ENCODE peak calls at places on chromosomes 4 and X, in four cellular contexts. One of them, this sample, is unnamed.

GRCh38 chr4:107299646-107300045 is 263.5 kb upstream of the DKK2 start:
- DNase-seq in tibial nerve: no peak
- DNase-seq in heart left ventricle: no peak
- DNase-seq in keratinocyte: no peak
- DNase-seq in this sample: no peak

GRCh38 chr4:80219301-80220025 is 22.2 kb downstream of the PRDM8 start:
- DNase-seq in keratinocyte: no peak
- DNase-seq in tibial nerve: no peak
- DNase-seq in heart left ventricle: no peak
- DNase-seq in this sample: no peak

GRCh38 chr4:19969492-19969891 is 282.2 kb upstream of the SLIT2 start:
- DNase-seq in keratinocyte: no peak
- DNase-seq in heart left ventricle: no peak
- DNase-seq in tibial nerve: no peak
- DNase-seq in this sample: no peak

GRCh38 chrX:122641826-122642225 is 542.3 kb upstream of the GRIA3 start:
- DNase-seq in keratinocyte: no peak
- DNase-seq in tibial nerve: peak; percentile 5
- DNase-seq in heart left ventricle: no peak
- DNase-seq in this sample: no peak

GRCh38 chr4:86497980-86498379 is 96.1 kb upstream of the PTPN13 start:
- DNase-seq in heart left ventricle: no peak
- DNase-seq in keratinocyte: no peak
- DNase-seq in tibial nerve: no peak
- DNase-seq in this sample: no peak

GRCh38 chr4:22462693-22463092 is 53.2 kb downstream of the ADGRA3 start:
- DNase-seq in tibial nerve: no peak
- DNase-seq in heart left ventricle: no peak
- DNase-seq in keratinocyte: no peak
- DNase-seq in this sample: no peak

GRCh38 chr4:124427095-124427767 is 285.3 kb downstream of the ANKRD50 start:
- DNase-seq in keratinocyte: no peak
- DNase-seq in tibial nerve: peak; percentile 11
- DNase-seq in heart left ventricle: peak; percentile 80
- DNase-seq in this sample: no peak

GRCh38 chr4:183504930-183505555 is at the start of gene ING2:
- DNase-seq in heart left ventricle: peak; percentile 20
- DNase-seq in keratinocyte: no peak
- DNase-seq in tibial nerve: peak; percentile 9
- DNase-seq in this sample: peak; percentile 88

GRCh38 chr4:3674479-3674851 is 91.7 kb upstream of the ADRA2C start:
- DNase-seq in keratinocyte: no peak
- DNase-seq in heart left ventricle: no peak
- DNase-seq in tibial nerve: no peak
- DNase-seq in this sample: peak; percentile 72

GRCh38 chr4:85761803-85762202 is 286.9 kb downstream of the ARHGAP24 start:
- DNase-seq in heart left ventricle: peak; percentile 33
- DNase-seq in tibial nerve: peak; percentile 61
- DNase-seq in keratinocyte: no peak
- DNase-seq in this sample: no peak

GRCh38 chrX:43493751-43494150 is 162.3 kb upstream of the MAOA start:
- DNase-seq in heart left ventricle: no peak
- DNase-seq in keratinocyte: no peak
- DNase-seq in tibial nerve: no peak
- DNase-seq in this sample: no peak

GRCh38 chr4:53005149-53005546 is 143.0 kb downstream of the RASL11B start:
- DNase-seq in tibial nerve: no peak
- DNase-seq in heart left ventricle: no peak
- DNase-seq in keratinocyte: no peak
- DNase-seq in this sample: peak; percentile 78

GRCh38 chr4:51858605-51859211 is 15.8 kb downstream of the DCUN1D4 start:
- DNase-seq in heart left ventricle: no peak
- DNase-seq in keratinocyte: no peak
- DNase-seq in tibial nerve: no peak
- DNase-seq in this sample: no peak

GRCh38 chrX:98299785-98300184 is 1416.1 kb downstream of the RPA4 start:
- DNase-seq in tibial nerve: no peak
- DNase-seq in keratinocyte: no peak
- DNase-seq in heart left ventricle: no peak
- DNase-seq in this sample: no peak

GRCh38 chr4:7539659-7540058 is 104.9 kb upstream of the PSAPL1 start:
- DNase-seq in heart left ventricle: no peak
- DNase-seq in keratinocyte: peak; percentile 28
- DNase-seq in tibial nerve: no peak
- DNase-seq in this sample: no peak

GRCh38 chrX:12548746-12549145 is 242.5 kb upstream of the PRPS2 start:
- DNase-seq in keratinocyte: no peak
- DNase-seq in heart left ventricle: no peak
- DNase-seq in tibial nerve: no peak
- DNase-seq in this sample: no peak

GRCh38 chr4:109560687-109561452 is 824 bp downstream of the MCUB start:
- DNase-seq in tibial nerve: peak; percentile 47
- DNase-seq in keratinocyte: no peak
- DNase-seq in heart left ventricle: peak; percentile 27
- DNase-seq in this sample: no peak

GRCh38 chrX:150150081-150150779 is 211.9 kb upstream of the EOLA2 start:
- DNase-seq in heart left ventricle: no peak
- DNase-seq in tibial nerve: no peak
- DNase-seq in keratinocyte: no peak
- DNase-seq in this sample: peak; percentile 65

GRCh38 chr4:62135565-62136156 is 935.5 kb downstream of the ADGRL3 start:
- DNase-seq in tibial nerve: no peak
- DNase-seq in keratinocyte: no peak
- DNase-seq in heart left ventricle: no peak
- DNase-seq in this sample: no peak

GRCh38 chrX:13014111-13015094 is 30.0 kb downstream of the FAM9C start:
- DNase-seq in keratinocyte: no peak
- DNase-seq in tibial nerve: no peak
- DNase-seq in heart left ventricle: no peak
- DNase-seq in this sample: no peak

GRCh38 chrX:40106677-40107290 is 9.0 kb upstream of the BCOR start:
- DNase-seq in tibial nerve: no peak
- DNase-seq in heart left ventricle: no peak
- DNase-seq in keratinocyte: no peak
- DNase-seq in this sample: no peak

GRCh38 chrX:30085571-30085970 is 129.8 kb upstream of the MAGEB2 start:
- DNase-seq in tibial nerve: no peak
- DNase-seq in heart left ventricle: no peak
- DNase-seq in keratinocyte: no peak
- DNase-seq in this sample: no peak

GRCh38 chrX:155615938-155616337 is 3.2 kb upstream of the TMLHE start:
- DNase-seq in tibial nerve: no peak
- DNase-seq in heart left ventricle: no peak
- DNase-seq in keratinocyte: no peak
- DNase-seq in this sample: no peak

GRCh38 chrX:122641136-122641535 is 542.9 kb upstream of the GRIA3 start:
- DNase-seq in tibial nerve: no peak
- DNase-seq in keratinocyte: no peak
- DNase-seq in heart left ventricle: no peak
- DNase-seq in this sample: no peak

GRCh38 chr4:80079255-80079923 is 6.4 kb upstream of the ANTXR2 start:
- DNase-seq in tibial nerve: no peak
- DNase-seq in keratinocyte: no peak
- DNase-seq in heart left ventricle: no peak
- DNase-seq in this sample: no peak

GRCh38 chr4:74583066-74583700 is 138.2 kb downstream of the AREG start:
- DNase-seq in heart left ventricle: no peak
- DNase-seq in tibial nerve: no peak
- DNase-seq in keratinocyte: no peak
- DNase-seq in this sample: no peak

GRCh38 chrX:40471965-40472648 is 108.7 kb upstream of the ATP6AP2 start:
- DNase-seq in heart left ventricle: peak; percentile 14
- DNase-seq in tibial nerve: peak; percentile 7
- DNase-seq in keratinocyte: no peak
- DNase-seq in this sample: no peak

GRCh38 chr4:18390655-18391369 is 369.3 kb upstream of the LCORL start:
- DNase-seq in tibial nerve: no peak
- DNase-seq in heart left ventricle: no peak
- DNase-seq in keratinocyte: no peak
- DNase-seq in this sample: no peak

DNA sequence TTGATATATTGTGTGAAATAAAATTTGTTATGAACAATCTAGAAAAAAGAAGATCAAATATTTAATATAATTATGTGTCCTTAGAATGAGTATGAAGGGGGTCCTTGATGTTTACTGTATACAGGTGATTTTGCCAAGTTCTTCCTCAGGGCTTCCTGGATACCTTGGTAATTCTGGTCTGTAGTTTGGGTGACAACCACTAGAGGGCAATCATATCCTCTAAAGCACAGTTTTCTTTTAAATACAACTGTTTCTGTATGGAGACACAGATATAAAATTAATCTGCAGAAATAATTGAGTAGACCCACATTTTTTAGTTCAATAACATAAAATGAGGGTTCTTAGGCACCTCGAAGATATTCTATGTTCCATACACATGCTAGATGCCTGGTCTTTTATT is 157.7 kb downstream of the SPANXN1 start:
- DNase-seq in heart left ventricle: no peak
- DNase-seq in tibial nerve: peak; percentile 43
- DNase-seq in keratinocyte: no peak
- DNase-seq in this sample: no peak
- TF ChIP-seq CTCF in heart left ventricle: peak; percentile 41
- TF ChIP-seq CTCF in tibial nerve: peak; percentile 55
- TF ChIP-seq CTCF in keratinocyte: peak; percentile 51
- TF ChIP-seq CTCF in this sample: peak; percentile 42

DNA sequence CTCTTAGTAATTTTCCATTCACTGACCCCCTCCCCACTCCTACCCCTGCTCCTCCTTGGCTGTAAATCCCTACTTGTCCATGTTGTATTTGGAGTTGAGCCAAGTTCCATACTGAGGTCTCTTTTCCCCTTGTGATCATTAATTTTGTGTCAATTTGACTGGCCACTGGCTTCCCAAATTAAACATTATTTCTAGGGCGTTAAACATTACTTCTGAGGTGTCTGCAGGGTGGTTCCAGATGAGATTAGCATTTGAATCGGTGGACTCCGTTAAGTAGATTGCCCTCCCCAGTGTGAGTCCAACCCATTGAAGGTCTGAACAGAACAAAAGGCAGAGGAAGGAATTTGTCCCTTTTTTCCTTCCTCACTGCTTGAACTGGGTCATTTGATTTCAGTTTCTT is 25.7 kb downstream of the SLC39A8 start:
- DNase-seq in heart left ventricle: no peak
- DNase-seq in keratinocyte: no peak
- DNase-seq in tibial nerve: no peak
- DNase-seq in this sample: no peak
- H3K4me3 ChIP-seq in heart left ventricle: no peak overlapping the region
- H3K4me3 ChIP-seq in keratinocyte: no peak overlapping the region
- H3K4me3 ChIP-seq in tibial nerve: no peak overlapping the region
- H3K4me3 ChIP-seq in this sample: no peak overlapping the region

GRCh38 chr4:122450847-122451246 is 5.7 kb downstream of the IL2 start:
- DNase-seq in keratinocyte: no peak
- DNase-seq in heart left ventricle: no peak
- DNase-seq in tibial nerve: no peak
- DNase-seq in this sample: no peak
- TF ChIP-seq CTCF in keratinocyte: peak; percentile 63
- TF ChIP-seq CTCF in heart left ventricle: no peak
- TF ChIP-seq CTCF in tibial nerve: no peak
- TF ChIP-seq CTCF in this sample: no peak

GRCh38 chrX:17656556-17656955 is 80.7 kb upstream of the SCML1 start:
- DNase-seq in heart left ventricle: no peak
- DNase-seq in tibial nerve: no peak
- DNase-seq in keratinocyte: no peak
- DNase-seq in this sample: no peak

GRCh38 chrX:17654116-17654515 is 83.2 kb upstream of the SCML1 start:
- DNase-seq in heart left ventricle: no peak
- DNase-seq in keratinocyte: no peak
- DNase-seq in tibial nerve: no peak
- DNase-seq in this sample: no peak

GRCh38 chrX:17656035-17656418 is 81.3 kb upstream of the SCML1 start:
- DNase-seq in heart left ventricle: no peak
- DNase-seq in tibial nerve: no peak
- DNase-seq in keratinocyte: no peak
- DNase-seq in this sample: no peak

DNA sequence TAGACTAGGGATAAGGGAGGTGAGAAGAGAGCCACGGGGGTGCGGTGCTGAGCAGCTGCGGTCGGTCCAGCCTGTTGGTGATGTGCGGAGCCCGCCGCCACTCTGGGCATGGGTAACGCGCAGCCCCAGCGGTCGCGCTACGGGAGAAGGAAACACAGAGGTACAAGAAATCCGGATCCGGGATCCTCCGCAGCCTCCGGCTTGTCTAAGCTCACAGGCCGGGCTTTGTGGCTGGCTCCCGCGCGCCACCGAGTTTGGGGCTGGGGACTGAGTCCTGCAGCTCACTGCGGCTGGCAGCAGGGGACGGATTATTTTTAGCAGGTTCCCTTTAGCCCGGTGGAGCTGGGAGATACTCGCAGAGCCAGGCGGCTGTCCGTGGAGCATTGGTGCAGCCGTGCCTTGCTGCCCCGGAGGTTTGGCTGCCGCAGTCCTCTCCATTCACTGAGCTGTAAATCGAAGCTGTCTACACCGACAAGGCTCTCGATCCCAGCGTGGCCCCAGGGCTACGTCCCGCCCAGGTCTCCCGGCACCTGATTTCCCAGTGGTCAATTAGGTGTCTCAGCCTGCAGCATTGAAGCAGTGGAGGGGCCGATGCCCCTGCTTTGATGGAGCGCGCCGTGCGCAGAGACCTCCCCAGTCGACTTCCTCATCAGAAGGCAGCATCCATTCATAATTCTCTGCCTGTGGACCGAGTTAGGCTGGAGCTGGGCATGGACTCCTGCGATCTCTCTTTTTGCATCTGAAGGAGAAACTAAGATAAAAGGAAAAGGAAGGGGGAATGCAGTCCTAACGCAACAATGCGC is 81.9 kb upstream of the SCML1 start:
- DNase-seq in tibial nerve: no peak
- DNase-seq in keratinocyte: no peak
- DNase-seq in heart left ventricle: peak; percentile 5
- DNase-seq in this sample: no peak
- H3K4me3 ChIP-seq in tibial nerve: no peak overlapping the region
- H3K4me3 ChIP-seq in keratinocyte: peak overlapping the region; percentile 24
- H3K4me3 ChIP-seq in heart left ventricle: peak overlapping the region; percentile 29
- H3K4me3 ChIP-seq in this sample: peak overlapping the region; percentile 43

GRCh38 chr4:121950680-121951569 is 935 bp downstream of the TRPC3 start:
- DNase-seq in heart left ventricle: no peak
- DNase-seq in tibial nerve: peak; percentile 16
- DNase-seq in keratinocyte: no peak
- DNase-seq in this sample: peak; percentile 70

GRCh38 chr4:121950212-121950679 is 1.6 kb downstream of the TRPC3 start:
- DNase-seq in heart left ventricle: peak; percentile 76
- DNase-seq in keratinocyte: no peak
- DNase-seq in tibial nerve: peak; percentile 69
- DNase-seq in this sample: peak; percentile 89

GRCh38 chr4:121953860-121954259 is 2.0 kb upstream of the TRPC3 start:
- DNase-seq in keratinocyte: no peak
- DNase-seq in heart left ventricle: no peak
- DNase-seq in tibial nerve: no peak
- DNase-seq in this sample: no peak

GRCh38 chr4:121952290-121952689 is 430 bp upstream of the TRPC3 start:
- DNase-seq in heart left ventricle: no peak
- DNase-seq in tibial nerve: no peak
- DNase-seq in keratinocyte: no peak
- DNase-seq in this sample: no peak

GRCh38 chr4:121951570-121952110 is at the start of gene TRPC3:
- DNase-seq in keratinocyte: no peak
- DNase-seq in heart left ventricle: peak; percentile 12
- DNase-seq in tibial nerve: no peak
- DNase-seq in this sample: peak; percentile 83
- TF ChIP-seq CTCF in keratinocyte: no peak
- TF ChIP-seq CTCF in heart left ventricle: no peak
- TF ChIP-seq CTCF in tibial nerve: no peak
- TF ChIP-seq CTCF in this sample: no peak